ENCODE peak calls at places on chromosomes 5 and 9, in five cellular contexts. I is stromal cell of bone marrow; H is posterior cingulate gyrus; P is CD4-positive, CD25-positive, alpha-beta regulatory T cell; M is mucosa of descending colon. Y is an unnamed sample.

GRCh38 chr5:144206136-144206535 is 35.5 kb downstream of the KCTD16 start:
- DNase-seq in M (no peak), I (peak), P (no peak), H (no peak), Y (no peak)

GRCh38 chr9:15377625-15378252 is 44.9 kb upstream of the SNAPC3 start:
- DNase-seq in P (no peak), H (no peak), M (no peak), I (no peak), Y (no peak)

GRCh38 chr5:169181785-169182184 is 119.2 kb downstream of the SLIT3 start:
- DNase-seq in M (no peak), I (no peak), H (no peak), P (no peak), Y (no peak)

GRCh38 chr9:122389799-122390481 is 19.1 kb downstream of the PTGS1 start:
- DNase-seq in M (no peak), H (peak), P (no peak), I (no peak), Y (peak)

GRCh38 chr5:74406844-74407243 is 233.7 kb downstream of the ENC1 start:
- DNase-seq in I (no peak), M (no peak), H (no peak), P (no peak), Y (no peak)

GRCh38 chr5:33854733-33855151 is 37.0 kb downstream of the ADAMTS12 start:
- DNase-seq in H (no peak), M (no peak), I (peak), P (no peak), Y (no peak)

GRCh38 chr5:127838661-127839060 is 135.5 kb downstream of the CCDC192 start:
- DNase-seq in P (no peak), I (no peak), H (no peak), M (no peak), Y (no peak)

GRCh38 chr5:151686673-151687378 is at the start of gene SPARC:
- DNase-seq in M (peak), P (no peak), I (peak), H (peak), Y (peak)

Y was measured in type B pancreatic cell.